ENCODE peak calls at places on chromosomes 13 and 19, in five cellular contexts. E, W, J, K and S are unnamed samples.

GRCh38 chr19:30123109-30123508 is 181.1 kb downstream of the URI1 start:
- DNase-seq in W (no peak), E (no peak), J (no peak), K (no peak), S (no peak)

GRCh38 chr19:55676384-55676783 is 1.4 kb downstream of the EPN1 start:
- DNase-seq in K (no peak), W (no peak), E (no peak), J (no peak), S (no peak)

GRCh38 chr19:49103331-49104085 is 10.7 kb upstream of the LIN7B start:
- DNase-seq in W (no peak), E (no peak), K (no peak), J (no peak), S (no peak)

GRCh38 chr13:101116381-101116780 is 299.9 kb downstream of the NALCN start:
- DNase-seq in J (no peak), E (no peak), W (no peak), K (no peak), S (no peak)

GRCh38 chr13:43877788-43878187 is 1.8 kb downstream of the CCDC122 start:
- DNase-seq in K (no peak), E (no peak), J (no peak), W (no peak), S (no peak)

GRCh38 chr13:57787058-57787791 is 155.7 kb downstream of the PCDH17 start:
- DNase-seq in K (no peak), W (no peak), J (no peak), E (no peak), S (no peak)

GRCh38 chr13:48675247-48675646 is 21.5 kb downstream of the CYSLTR2 start:
- DNase-seq in J (no peak), W (no peak), E (no peak), K (no peak), S (no peak)

GRCh38 chr19:13762635-13763235 is 1.6 kb upstream of the MRI1 start:
- DNase-seq in K (no peak), E (no peak), J (no peak), W (no peak), S (no peak)

GRCh38 chr13:60158321-60158801 is 5.4 kb downstream of the DIAPH3 start:
- DNase-seq in E (no peak), K (no peak), J (no peak), W (no peak), S (no peak)

GRCh38 chr19:46840157-46840942 is 10.3 kb downstream of the AP2S1 start:
- DNase-seq in J (peak), K (peak), W (peak), E (peak), S (no peak)

GRCh38 chr19:13026478-13026999 is 31.3 kb downstream of the NFIX start:
- DNase-seq in W (no peak), K (peak), E (no peak), J (peak), S (no peak)

GRCh38 chr13:28181413-28181812 is 43.1 kb downstream of the PAN3 start:
- DNase-seq in E (no peak), W (no peak), K (no peak), J (peak), S (no peak)

GRCh38 chr13:114155923-114156883 is 22.9 kb upstream of the CFAP97D2 start:
- DNase-seq in K (no peak), J (no peak), W (no peak), E (no peak), S (no peak)

GRCh38 chr13:98143601-98144500 is 957 bp downstream of the FARP1 start:
- DNase-seq in K (no peak), J (peak), E (peak), W (no peak), S (peak)

GRCh38 chr19:54232552-54232934 is 9.7 kb upstream of the LILRB3 start:
- DNase-seq in K (no peak), W (no peak), J (no peak), E (no peak), S (no peak)

GRCh38 chr13:110516500-110516899 is 45.0 kb downstream of the RAB20 start:
- DNase-seq in E (no peak), K (no peak), J (no peak), W (no peak), S (no peak)